ENCODE peak calls at places on chromosomes 4 and X, in four cellular contexts. One of them, this sample, is unnamed. For H4K20me1, the result is how much of the 10 kb centered on the place peaks cover.

GRCh38 chr4:67122029-67122428 is 423.3 kb downstream of the CENPC start:
- DNase-seq in H1: no peak
- DNase-seq in GM12878: no peak
- DNase-seq in K562: peak
- DNase-seq in this sample: no peak

GRCh38 chr4:40475609-40476008 is 140.5 kb downstream of the CHRNA9 start:
- DNase-seq in GM12878: no peak
- DNase-seq in H1: no peak
- DNase-seq in K562: peak
- DNase-seq in this sample: no peak

GRCh38 chr4:184843984-184844554 is 18.3 kb upstream of the ACSL1 start:
- DNase-seq in H1: no peak
- DNase-seq in K562: peak
- DNase-seq in GM12878: no peak
- DNase-seq in this sample: no peak

GRCh38 chrX:12239356-12240082 is 101.2 kb downstream of the FRMPD4 start:
- DNase-seq in H1: no peak
- DNase-seq in K562: no peak
- DNase-seq in GM12878: no peak
- DNase-seq in this sample: no peak

GRCh38 chr4:153684182-153685073 is at the start of gene TLR2:
- DNase-seq in GM12878: no peak
- DNase-seq in K562: peak
- DNase-seq in H1: no peak
- DNase-seq in this sample: no peak

GRCh38 chr4:166481739-166482138 is 608.7 kb downstream of the TLL1 start:
- DNase-seq in GM12878: peak
- DNase-seq in H1: no peak
- DNase-seq in K562: no peak
- DNase-seq in this sample: no peak

GRCh38 chrX:69307736-69308135 is 142.5 kb upstream of the PJA1 start:
- DNase-seq in H1: peak
- DNase-seq in K562: no peak
- DNase-seq in GM12878: no peak
- DNase-seq in this sample: no peak

GRCh38 chrX:78643874-78644273 is 15.3 kb downstream of the RTL3 start:
- DNase-seq in GM12878: no peak
- DNase-seq in K562: no peak
- DNase-seq in H1: no peak
- DNase-seq in this sample: no peak

GRCh38 chrX:65574356-65574755 is 39.8 kb upstream of the LAS1L start:
- DNase-seq in K562: no peak
- DNase-seq in H1: no peak
- DNase-seq in GM12878: no peak
- DNase-seq in this sample: no peak

GRCh38 chrX:46611658-46612362 is 38.2 kb downstream of the CHST7 start:
- DNase-seq in K562: no peak
- DNase-seq in GM12878: no peak
- DNase-seq in H1: no peak
- DNase-seq in this sample: no peak

GRCh38 chr4:3365871-3366842 is 73.3 kb downstream of the RGS12 start:
- DNase-seq in K562: no peak
- DNase-seq in H1: no peak
- DNase-seq in GM12878: no peak
- DNase-seq in this sample: no peak

GRCh38 chrX:110284159-110284558 is 33.7 kb downstream of the AMMECR1 start:
- DNase-seq in H1: no peak
- DNase-seq in GM12878: no peak
- DNase-seq in K562: no peak
- DNase-seq in this sample: no peak

GRCh38 chrX:129931411-129932136 is 25.6 kb downstream of the UTP14A start:
- DNase-seq in K562: peak
- DNase-seq in H1: peak
- DNase-seq in GM12878: peak
- DNase-seq in this sample: peak

GRCh38 chr4:67700119-67700873 is 659 bp downstream of the UBA6 start:
- DNase-seq in GM12878: no peak
- DNase-seq in H1: no peak
- DNase-seq in K562: peak
- DNase-seq in this sample: no peak

GRCh38 chrX:47564438-47565085 is 3.6 kb downstream of the ARAF start:
- DNase-seq in K562: no peak
- DNase-seq in GM12878: no peak
- DNase-seq in H1: no peak
- DNase-seq in this sample: no peak

GRCh38 chr4:63090641-63091040 is 1318.6 kb downstream of the TECRL start:
- DNase-seq in K562: no peak
- DNase-seq in H1: no peak
- DNase-seq in GM12878: no peak
- DNase-seq in this sample: no peak

GRCh38 chr4:165151734-165152133 is 39.1 kb upstream of the TMEM192 start:
- DNase-seq in H1: no peak
- DNase-seq in GM12878: no peak
- DNase-seq in K562: no peak
- DNase-seq in this sample: no peak

GRCh38 chr4:149280886-149281285 is 534.8 kb downstream of the IQCM start:
- DNase-seq in H1: no peak
- DNase-seq in K562: no peak
- DNase-seq in GM12878: no peak
- DNase-seq in this sample: no peak

GRCh38 chr4:152936446-152937279 is 540 bp downstream of the FHDC1 start:
- DNase-seq in GM12878: no peak
- DNase-seq in K562: peak
- DNase-seq in H1: no peak
- DNase-seq in this sample: no peak

GRCh38 chr4:147639388-147639787 is 22.2 kb downstream of the TMEM184C start:
- DNase-seq in GM12878: no peak
- DNase-seq in H1: no peak
- DNase-seq in K562: no peak
- DNase-seq in this sample: no peak

GRCh38 chr4:164730705-164731393 is 23.1 kb upstream of the SMIM31 start:
- DNase-seq in K562: no peak
- DNase-seq in H1: no peak
- DNase-seq in GM12878: no peak
- DNase-seq in this sample: no peak

GRCh38 chr4:62398318-62398717 is 1198.2 kb downstream of the ADGRL3 start:
- DNase-seq in K562: no peak
- DNase-seq in H1: no peak
- DNase-seq in GM12878: no peak
- DNase-seq in this sample: no peak

GRCh38 chrX:75781618-75782017 is 3.4 kb downstream of the MAGEE2 start:
- DNase-seq in H1: no peak
- DNase-seq in GM12878: no peak
- DNase-seq in K562: no peak
- DNase-seq in this sample: no peak

GRCh38 chr4:41192136-41192535 is 22.2 kb downstream of the APBB2 start:
- DNase-seq in H1: no peak
- DNase-seq in GM12878: no peak
- DNase-seq in K562: no peak
- DNase-seq in this sample: no peak

GRCh38 chr4:951186-951585 is 18.9 kb downstream of the TMEM175 start:
- DNase-seq in H1: no peak
- DNase-seq in K562: no peak
- DNase-seq in GM12878: no peak
- DNase-seq in this sample: no peak

GRCh38 chr4:86891785-86892638 is at the start of gene C4orf36:
- DNase-seq in GM12878: no peak
- DNase-seq in K562: peak
- DNase-seq in H1: peak
- DNase-seq in this sample: peak

GRCh38 chrX:135977611-135978010 is 3.8 kb upstream of the MMGT1 start:
- DNase-seq in K562: no peak
- DNase-seq in GM12878: no peak
- DNase-seq in H1: no peak
- DNase-seq in this sample: no peak

GRCh38 chrX:135975421-135975820 is 1.6 kb upstream of the MMGT1 start:
- DNase-seq in K562: no peak
- DNase-seq in GM12878: no peak
- DNase-seq in H1: no peak
- DNase-seq in this sample: no peak

GRCh38 chrX:135974279-135974856 is 580 bp upstream of the MMGT1 start:
- DNase-seq in H1: no peak
- DNase-seq in K562: peak
- DNase-seq in GM12878: no peak
- DNase-seq in this sample: peak

GRCh38 chrX:135973025-135973547 is 702 bp downstream of the MMGT1 start:
- DNase-seq in K562: peak
- DNase-seq in H1: no peak
- DNase-seq in GM12878: no peak
- DNase-seq in this sample: no peak

GRCh38 chrX:135973548-135974278 is at the start of gene MMGT1:
- DNase-seq in H1: no peak
- DNase-seq in GM12878: peak
- DNase-seq in K562: peak
- DNase-seq in this sample: peak
- TF ChIP-seq POLR2A in H1: peak
- TF ChIP-seq POLR2A in GM12878: peak
- TF ChIP-seq POLR2A in K562: peak
- TF ChIP-seq POLR2A in this sample: no peak

DNA sequence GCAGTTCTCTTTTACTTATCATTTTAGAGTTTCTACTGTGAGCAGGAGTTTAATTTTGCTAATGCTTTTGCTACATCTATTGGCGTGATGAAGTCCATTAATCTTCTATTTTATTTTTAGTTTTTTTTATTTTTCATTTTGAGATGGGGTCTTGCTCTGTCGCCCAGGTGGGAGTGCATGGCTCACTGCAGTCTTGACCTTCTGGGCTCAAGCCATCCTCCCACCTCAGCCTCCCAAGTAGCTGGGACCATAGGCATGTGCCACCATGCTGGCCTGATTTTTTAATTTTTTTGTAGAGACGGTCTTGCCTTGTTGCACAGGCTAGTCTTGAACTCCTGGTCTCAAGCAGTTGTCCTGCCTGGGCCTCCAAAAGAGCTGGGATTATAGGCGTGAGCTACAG is 9.4 kb downstream of the ZFX start:
- DNase-seq in GM12878: no peak
- DNase-seq in K562: no peak
- DNase-seq in H1: no peak
- DNase-seq in this sample: no peak
- H4K20me1 ChIP-seq in GM12878: under half
- H4K20me1 ChIP-seq in K562: under half
- H4K20me1 ChIP-seq in H1: under half
- H4K20me1 ChIP-seq in this sample: under half

GRCh38 chrX:20300822-20301221 is 34.1 kb upstream of the RPS6KA3 start:
- DNase-seq in H1: no peak
- DNase-seq in GM12878: no peak
- DNase-seq in K562: no peak
- DNase-seq in this sample: no peak
- TF ChIP-seq EGR1 in H1: no peak
- TF ChIP-seq EGR1 in GM12878: no peak
- TF ChIP-seq EGR1 in K562: no peak
- TF ChIP-seq EGR1 in this sample: no peak

DNA sequence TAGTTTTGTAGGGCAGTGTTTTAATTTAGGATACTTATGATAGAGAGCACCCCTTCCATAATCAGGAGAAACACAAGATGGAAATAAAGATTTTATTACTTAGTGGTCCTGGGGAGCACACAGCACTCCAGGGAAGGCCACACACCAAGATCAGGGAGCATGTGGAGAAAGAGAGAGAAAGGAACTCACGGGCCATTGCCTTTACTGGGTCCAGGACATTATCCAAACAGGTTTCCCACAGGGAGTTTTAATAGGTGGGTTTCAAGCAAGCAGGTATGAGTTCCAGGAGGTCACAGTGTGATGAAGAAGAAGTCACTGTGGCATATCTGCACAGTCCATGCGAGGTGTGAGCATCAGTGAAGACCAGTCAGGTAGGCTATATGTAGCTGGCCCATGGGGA is 46.8 kb downstream of the NFKB1 start:
- DNase-seq in K562: no peak
- DNase-seq in H1: no peak
- DNase-seq in GM12878: no peak
- DNase-seq in this sample: no peak
- TF ChIP-seq POLR2A in K562: no peak
- TF ChIP-seq POLR2A in H1: no peak
- TF ChIP-seq POLR2A in GM12878: no peak
- TF ChIP-seq POLR2A in this sample: no peak

DNA sequence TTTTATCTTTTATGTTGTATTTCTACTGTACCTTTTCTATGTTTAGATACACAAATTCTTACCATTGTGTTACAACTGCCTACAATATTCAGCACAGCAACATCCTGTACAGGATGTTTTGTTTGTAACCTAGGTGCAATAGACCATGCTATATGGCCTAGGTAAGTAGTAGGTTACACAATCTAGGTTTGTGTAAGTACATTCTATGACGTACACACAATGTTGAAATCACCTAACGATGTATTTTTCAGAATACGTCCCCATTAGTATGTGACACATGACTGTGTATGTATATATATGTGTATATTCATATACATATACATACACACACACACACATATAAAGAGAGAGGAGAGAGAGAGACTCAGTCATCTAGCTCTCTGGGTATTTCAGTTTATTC is 103.5 kb downstream of the CLNK start:
- DNase-seq in K562: no peak
- DNase-seq in H1: no peak
- DNase-seq in GM12878: no peak
- DNase-seq in this sample: no peak
- H4K20me1 ChIP-seq in K562: under half
- H4K20me1 ChIP-seq in H1: under half
- H4K20me1 ChIP-seq in GM12878: under half
- H4K20me1 ChIP-seq in this sample: under half

DNA sequence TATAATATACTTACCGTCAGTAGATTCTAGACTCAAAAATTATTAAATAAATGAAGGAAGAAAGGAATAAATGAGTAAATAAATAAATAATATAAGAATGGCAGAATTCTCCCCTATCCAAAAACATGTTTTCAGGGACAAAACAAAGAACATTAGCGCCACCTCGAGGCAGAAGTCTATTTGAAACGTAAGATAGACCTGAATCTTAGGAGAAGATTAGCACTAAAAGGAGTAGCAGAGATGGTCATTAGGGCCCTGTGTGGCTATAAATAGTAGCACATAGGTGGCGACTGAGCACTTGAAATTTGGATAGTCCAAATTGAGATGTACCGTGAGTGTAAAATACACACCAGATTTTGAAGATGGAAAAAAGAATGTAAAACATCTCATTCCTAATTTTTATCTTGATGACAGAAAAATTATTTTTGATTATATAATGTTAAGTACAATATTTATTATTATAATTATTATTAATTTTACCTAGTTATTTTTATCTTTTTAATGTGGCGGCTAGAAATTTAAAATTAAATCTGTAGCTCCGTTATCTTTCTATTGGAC is 24.3 kb upstream of the SRD5A3 start:
- DNase-seq in H1: no peak
- DNase-seq in GM12878: peak
- DNase-seq in K562: peak
- DNase-seq in this sample: peak
- TF ChIP-seq EGR1 in H1: no peak
- TF ChIP-seq EGR1 in GM12878: no peak
- TF ChIP-seq EGR1 in K562: no peak
- TF ChIP-seq EGR1 in this sample: no peak

GRCh38 chr4:112230879-112231778 is 458 bp upstream of the AP1AR start:
- DNase-seq in GM12878: peak
- DNase-seq in H1: peak
- DNase-seq in K562: peak
- DNase-seq in this sample: peak

GRCh38 chr4:112236040-112236439 is 4.5 kb downstream of the AP1AR start:
- DNase-seq in H1: no peak
- DNase-seq in K562: no peak
- DNase-seq in GM12878: no peak
- DNase-seq in this sample: no peak

GRCh38 chr4:112234952-112235609 is 3.5 kb downstream of the AP1AR start:
- DNase-seq in K562: peak
- DNase-seq in GM12878: peak
- DNase-seq in H1: no peak
- DNase-seq in this sample: peak

GRCh38 chr4:112231779-112232713 is at the start of gene AP1AR:
- DNase-seq in K562: peak
- DNase-seq in GM12878: peak
- DNase-seq in H1: no peak
- DNase-seq in this sample: peak
- TF ChIP-seq POLR2A in K562: peak
- TF ChIP-seq POLR2A in GM12878: peak
- TF ChIP-seq POLR2A in H1: peak
- TF ChIP-seq POLR2A in this sample: peak